ENCODE peak calls at places on chromosome 6, in eight cellular contexts. M is breast epithelium, G is right lobe of liver, L is transverse colon, O is endothelial cell, J is GM20000, Z is GM13976, K is cardiac fibroblast. E is an unnamed sample.

GRCh38 chr6:106963544-106963943 is 11.0 kb downstream of the CD24 start:
- DNase-seq in M (no peak), G (no peak), L (no peak), O (no peak), J (no peak), Z (no peak), K (no peak), E (no peak)

GRCh38 chr6:112296122-112296521 is 41.8 kb upstream of the LAMA4 start:
- DNase-seq in M (no peak), G (no peak), L (no peak), O (peak), J (peak), Z (no peak), K (peak), E (no peak)

GRCh38 chr6:85650606-85651005 is 7.9 kb upstream of the SYNCRIP start:
- DNase-seq in M (no peak), G (no peak), L (no peak), O (no peak), J (no peak), Z (no peak), K (no peak), E (no peak)

GRCh38 chr6:18186033-18186432 is 30.8 kb downstream of the KDM1B start:
- DNase-seq in M (no peak), G (no peak), L (peak), O (no peak), J (no peak), Z (no peak), K (peak), E (no peak)

GRCh38 chr6:22980446-22980845 is 411.1 kb downstream of the HDGFL1 start:
- DNase-seq in M (no peak), G (no peak), L (no peak), O (no peak), J (no peak), Z (no peak), K (peak), E (no peak)

GRCh38 chr6:52231411-52232127 is 12.7 kb downstream of the IL17F start:
- DNase-seq in M (no peak), G (no peak), L (no peak), O (no peak), J (no peak), Z (no peak), K (no peak), E (no peak)

GRCh38 chr6:56851541-56852248 is 103.2 kb upstream of the BEND6 start:
- DNase-seq in M (peak), G (no peak), L (no peak), O (peak), J (peak), Z (peak), K (peak), E (peak)

GRCh38 chr6:40350193-40350941 is 236.8 kb downstream of the LRFN2 start:
- DNase-seq in M (no peak), G (no peak), L (no peak), O (no peak), J (no peak), Z (no peak), K (no peak), E (no peak)

GRCh38 chr6:43883698-43884659 is 114.0 kb downstream of the VEGFA start:
- DNase-seq in M (peak), G (no peak), L (no peak), O (no peak), J (peak), Z (peak), K (no peak), E (peak)

GRCh38 chr6:98840385-98840784 is 6.0 kb downstream of the POU3F2 start:
- DNase-seq in M (no peak), G (no peak), L (no peak), O (no peak), J (no peak), Z (no peak), K (no peak), E (no peak)

GRCh38 chr6:98841589-98842488 is 7.5 kb downstream of the POU3F2 start:
- DNase-seq in M (no peak), G (no peak), L (no peak), O (no peak), J (no peak), Z (no peak), K (no peak), E (no peak)

GRCh38 chr6:98838027-98838426 is 3.7 kb downstream of the POU3F2 start:
- DNase-seq in M (no peak), G (no peak), L (no peak), O (no peak), J (no peak), Z (no peak), K (no peak), E (no peak)

GRCh38 chr6:98841114-98841513 is 6.7 kb downstream of the POU3F2 start:
- DNase-seq in M (no peak), G (no peak), L (no peak), O (no peak), J (no peak), Z (no peak), K (no peak), E (no peak)

GRCh38 chr6:98839788-98840361 is 5.5 kb downstream of the POU3F2 start:
- DNase-seq in M (no peak), G (no peak), L (no peak), O (peak), J (no peak), Z (no peak), K (peak), E (no peak)
- TF ChIP-seq CTCF in M (no peak), G (peak), L (no peak), O (no peak), J (no peak), Z (no peak), K (peak), E (peak)

GRCh38 chr6:137775192-137775591 is 91.9 kb upstream of the TNFAIP3 start:
- DNase-seq in M (no peak), G (no peak), L (no peak), O (no peak), J (no peak), Z (no peak), K (no peak), E (no peak)

GRCh38 chr6:137776256-137776655 is 90.8 kb upstream of the TNFAIP3 start:
- DNase-seq in M (no peak), G (no peak), L (no peak), O (no peak), J (no peak), Z (no peak), K (no peak), E (no peak)

GRCh38 chr6:137775720-137776119 is 91.3 kb upstream of the TNFAIP3 start:
- DNase-seq in M (no peak), G (no peak), L (no peak), O (no peak), J (no peak), Z (no peak), K (peak), E (no peak)

GRCh38 chr6:137777299-137778075 is 89.6 kb upstream of the TNFAIP3 start:
- DNase-seq in M (no peak), G (no peak), L (no peak), O (no peak), J (no peak), Z (no peak), K (peak), E (no peak)

DNA sequence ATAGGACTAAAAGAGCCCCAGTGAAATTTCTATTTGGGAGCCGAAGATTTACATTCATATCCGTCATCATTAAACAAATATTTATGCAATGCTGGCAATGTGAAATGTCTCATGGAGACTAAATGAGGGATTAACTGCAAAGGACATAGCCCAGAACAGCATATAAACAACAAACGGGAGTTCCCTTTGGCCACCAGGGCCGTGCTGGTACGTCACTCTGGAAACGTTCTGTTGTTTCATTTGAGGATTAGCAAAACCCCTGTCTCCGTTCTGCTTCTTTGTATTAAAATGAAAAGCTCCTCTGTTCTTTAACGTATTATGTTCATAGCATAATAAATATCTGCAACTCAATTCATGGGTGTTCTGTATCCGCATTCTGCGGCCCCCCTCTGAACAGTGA is 90.3 kb upstream of the TNFAIP3 start:
- DNase-seq in M (no peak), G (no peak), L (peak), O (no peak), J (no peak), Z (no peak), K (peak), E (no peak)
- TF ChIP-seq CTCF in M (no peak), G (no peak), L (no peak), O (no peak), J (no peak), Z (no peak), K (peak), E (no peak)

GRCh38 chr6:35319346-35320030 is 21.9 kb downstream of the DEF6 start:
- DNase-seq in M (no peak), G (no peak), L (no peak), O (no peak), J (no peak), Z (no peak), K (no peak), E (no peak)

GRCh38 chr6:35318845-35319220 is 21.2 kb downstream of the DEF6 start:
- DNase-seq in M (no peak), G (no peak), L (no peak), O (no peak), J (no peak), Z (no peak), K (no peak), E (no peak)

GRCh38 chr6:35320031-35320410 is 22.3 kb upstream of the PPARD start:
- DNase-seq in M (no peak), G (no peak), L (no peak), O (no peak), J (no peak), Z (no peak), K (no peak), E (no peak)

GRCh38 chr6:35317483-35318199 is 20.0 kb downstream of the DEF6 start:
- DNase-seq in M (no peak), G (no peak), L (no peak), O (no peak), J (no peak), Z (no peak), K (no peak), E (no peak)

GRCh38 chr6:35318200-35318844 is 20.7 kb downstream of the DEF6 start:
- DNase-seq in M (no peak), G (peak), L (peak), O (peak), J (no peak), Z (no peak), K (peak), E (no peak)
- TF ChIP-seq CTCF in M (no peak), G (peak), L (no peak), O (no peak), J (no peak), Z (no peak), K (peak), E (no peak)

GRCh38 chr6:81073323-81073722 is 679.2 kb downstream of the TENT5A start:
- DNase-seq in M (no peak), G (no peak), L (no peak), O (no peak), J (no peak), Z (no peak), K (no peak), E (no peak)

DNA sequence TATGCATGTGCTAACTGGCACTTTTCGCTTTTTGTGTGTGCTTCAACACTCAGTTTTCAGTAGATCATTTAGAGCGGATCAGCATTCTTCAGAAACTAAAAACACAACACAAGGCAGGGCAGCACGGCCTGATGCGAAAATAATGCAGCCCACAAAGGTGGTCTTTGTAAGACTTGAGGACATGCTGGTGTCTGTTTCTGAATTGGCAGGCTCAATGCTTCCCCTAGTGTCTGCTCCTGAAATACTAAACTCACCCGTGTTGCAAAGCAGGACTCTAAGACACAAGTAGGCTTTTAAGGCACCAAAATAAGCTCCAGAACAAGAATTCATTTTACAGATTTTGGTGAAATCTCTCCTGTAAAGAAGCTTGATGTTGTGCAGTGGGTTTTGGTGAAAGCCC is 676.5 kb downstream of the TENT5A start:
- DNase-seq in M (no peak), G (no peak), L (no peak), O (peak), J (no peak), Z (no peak), K (peak), E (no peak)
- TF ChIP-seq CTCF in M (no peak), G (peak), L (peak), O (peak), J (no peak), Z (peak), K (peak), E (peak)

GRCh38 chr6:30965140-30965601 is 18.3 kb upstream of the MUC21 start:
- DNase-seq in M (no peak), G (no peak), L (no peak), O (no peak), J (no peak), Z (no peak), K (no peak), E (no peak)

GRCh38 chr6:30964075-30964474 is 19.4 kb upstream of the MUC21 start:
- DNase-seq in M (no peak), G (no peak), L (no peak), O (no peak), J (no peak), Z (no peak), K (no peak), E (no peak)

GRCh38 chr6:30960907-30961673 is 20.3 kb downstream of the MUCL3 start:
- DNase-seq in M (no peak), G (no peak), L (no peak), O (no peak), J (no peak), Z (no peak), K (peak), E (no peak)

GRCh38 chr6:30963641-30964040 is 19.9 kb upstream of the MUC21 start:
- DNase-seq in M (no peak), G (no peak), L (no peak), O (no peak), J (no peak), Z (no peak), K (no peak), E (no peak)

GRCh38 chr6:30962716-30963115 is 20.8 kb upstream of the MUC21 start:
- DNase-seq in M (no peak), G (no peak), L (no peak), O (no peak), J (no peak), Z (no peak), K (no peak), E (no peak)
- TF ChIP-seq CTCF in M (no peak), G (no peak), L (no peak), O (no peak), J (no peak), Z (no peak), K (no peak), E (no peak)

GRCh38 chr6:125953502-125953875 is 3.1 kb upstream of the HINT3 start:
- DNase-seq in M (no peak), G (peak), L (peak), O (no peak), J (no peak), Z (no peak), K (no peak), E (no peak)
- TF ChIP-seq CTCF in M (no peak), G (no peak), L (no peak), O (no peak), J (peak), Z (no peak), K (peak), E (peak)

GRCh38 chr6:63805345-63805744 is 169.7 kb downstream of the PHF3 start:
- DNase-seq in M (no peak), G (no peak), L (no peak), O (no peak), J (no peak), Z (no peak), K (no peak), E (no peak)

GRCh38 chr6:63799813-63800212 is 164.2 kb downstream of the PHF3 start:
- DNase-seq in M (no peak), G (peak), L (no peak), O (no peak), J (no peak), Z (no peak), K (no peak), E (no peak)

GRCh38 chr6:63803371-63803770 is 167.8 kb downstream of the PHF3 start:
- DNase-seq in M (no peak), G (no peak), L (no peak), O (no peak), J (no peak), Z (no peak), K (no peak), E (no peak)

GRCh38 chr6:63804381-63804956 is 168.9 kb downstream of the PHF3 start:
- DNase-seq in M (no peak), G (no peak), L (no peak), O (no peak), J (no peak), Z (no peak), K (peak), E (no peak)

DNA sequence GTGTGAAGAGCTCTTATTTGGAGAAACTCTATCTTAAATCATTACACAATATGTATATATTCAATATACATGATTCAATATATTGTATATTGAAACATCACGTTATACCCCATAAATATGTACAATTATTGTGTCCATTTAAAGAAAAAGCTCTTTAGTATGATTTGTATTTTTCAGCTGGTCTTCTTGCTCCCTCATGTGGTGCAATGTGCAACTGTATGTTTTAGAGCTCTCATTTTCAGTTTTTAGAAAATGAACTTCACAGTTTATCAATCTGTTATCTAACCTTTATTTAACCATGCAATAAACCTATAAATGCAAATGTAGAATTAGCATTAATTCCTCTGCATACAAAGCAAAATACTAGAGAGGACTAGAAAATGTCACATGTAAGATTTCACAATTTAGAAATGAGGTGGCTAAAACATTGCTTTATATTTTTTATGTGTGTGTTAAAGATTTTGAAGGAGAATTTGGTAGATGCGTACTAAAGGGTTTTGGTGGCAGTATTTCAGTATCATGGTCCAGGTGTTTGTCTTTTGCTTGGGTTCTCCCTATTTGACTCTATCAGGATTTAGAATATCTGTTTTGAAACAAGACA is 167.1 kb downstream of the PHF3 start:
- DNase-seq in M (no peak), G (no peak), L (no peak), O (no peak), J (peak), Z (peak), K (peak), E (peak)
- TF ChIP-seq CTCF in M (no peak), G (peak), L (peak), O (peak), J (no peak), Z (peak), K (peak), E (peak)

GRCh38 chr6:68874747-68875146 is 239.7 kb downstream of the ADGRB3 start:
- DNase-seq in M (no peak), G (no peak), L (no peak), O (no peak), J (no peak), Z (no peak), K (no peak), E (no peak)

GRCh38 chr6:68873236-68873635 is 238.2 kb downstream of the ADGRB3 start:
- DNase-seq in M (no peak), G (no peak), L (no peak), O (no peak), J (no peak), Z (no peak), K (no peak), E (no peak)

GRCh38 chr6:68880050-68880449 is 245.0 kb downstream of the ADGRB3 start:
- DNase-seq in M (no peak), G (no peak), L (no peak), O (no peak), J (no peak), Z (no peak), K (peak), E (no peak)

GRCh38 chr6:68875403-68875802 is 240.3 kb downstream of the ADGRB3 start:
- DNase-seq in M (no peak), G (no peak), L (no peak), O (no peak), J (no peak), Z (no peak), K (no peak), E (no peak)

DNA sequence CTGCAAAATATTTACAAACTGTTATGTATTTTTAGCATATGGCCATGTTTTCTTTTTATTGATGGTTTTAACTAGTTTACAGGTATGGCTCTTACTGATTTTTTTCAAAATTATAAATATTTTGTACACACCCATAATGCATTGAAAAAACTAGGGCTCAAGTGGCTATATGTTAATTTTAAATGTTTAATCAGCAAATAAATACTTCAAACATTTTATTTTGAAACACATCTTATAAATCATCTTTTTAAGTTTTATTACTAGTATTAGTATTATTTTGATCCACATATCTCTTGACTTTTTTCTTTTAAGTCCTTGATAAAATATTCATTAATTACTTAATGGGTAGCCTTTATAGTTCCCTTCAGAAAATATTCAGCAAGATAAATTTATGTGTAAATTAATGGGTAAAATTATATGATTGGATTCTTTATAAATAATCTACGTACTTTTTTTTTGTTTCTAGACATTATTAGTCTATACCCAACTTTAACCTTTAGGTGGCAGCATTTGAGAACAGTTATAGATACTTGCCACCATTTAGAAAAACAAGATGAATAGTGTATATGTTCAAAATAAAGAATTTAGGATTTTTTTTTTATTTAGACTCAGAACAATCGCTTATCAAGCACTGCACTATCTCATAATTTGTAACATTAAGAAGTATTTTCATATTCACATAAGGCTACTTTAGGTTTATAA is 241.9 kb downstream of the ADGRB3 start:
- DNase-seq in M (no peak), G (no peak), L (no peak), O (no peak), J (peak), Z (peak), K (peak), E (peak)
- TF ChIP-seq CTCF in M (no peak), G (peak), L (no peak), O (peak), J (no peak), Z (no peak), K (peak), E (peak)

E was measured in GM10248.